ENCODE peak calls at places on chromosome 10, in nine cellular contexts. One of them, this sample, is unnamed.

GRCh38 chr10:3008518-3009195 is 58.7 kb upstream of the PFKP start:
- DNase-seq in ovary: no peak
- DNase-seq in A673: no peak
- DNase-seq in astrocyte of the spinal cord: no peak
- DNase-seq in HCT116: no peak
- DNase-seq in cardiac muscle cell: no peak
- DNase-seq in pancreas: no peak
- DNase-seq in upper lobe of left lung: no peak
- DNase-seq in chondrocyte: no peak
- DNase-seq in this sample: no peak

GRCh38 chr10:130369645-130370381 is 233.6 kb downstream of the GLRX3 start:
- DNase-seq in pancreas: no peak
- DNase-seq in chondrocyte: peak
- DNase-seq in A673: no peak
- DNase-seq in ovary: no peak
- DNase-seq in HCT116: no peak
- DNase-seq in upper lobe of left lung: no peak
- DNase-seq in cardiac muscle cell: no peak
- DNase-seq in astrocyte of the spinal cord: no peak
- DNase-seq in this sample: no peak

GRCh38 chr10:14601872-14602725 is 172.6 kb downstream of the FAM107B start:
- DNase-seq in chondrocyte: no peak
- DNase-seq in HCT116: peak
- DNase-seq in astrocyte of the spinal cord: peak
- DNase-seq in A673: peak
- DNase-seq in ovary: no peak
- DNase-seq in cardiac muscle cell: peak
- DNase-seq in upper lobe of left lung: no peak
- DNase-seq in pancreas: no peak
- DNase-seq in this sample: no peak

GRCh38 chr10:7488418-7488829 is 77.6 kb upstream of the SFMBT2 start:
- DNase-seq in ovary: peak
- DNase-seq in astrocyte of the spinal cord: peak
- DNase-seq in HCT116: no peak
- DNase-seq in A673: no peak
- DNase-seq in pancreas: no peak
- DNase-seq in upper lobe of left lung: no peak
- DNase-seq in chondrocyte: no peak
- DNase-seq in cardiac muscle cell: peak
- DNase-seq in this sample: no peak

GRCh38 chr10:119416855-119417254 is 125.7 kb downstream of the RGS10 start:
- DNase-seq in cardiac muscle cell: peak
- DNase-seq in A673: peak
- DNase-seq in ovary: peak
- DNase-seq in pancreas: peak
- DNase-seq in chondrocyte: no peak
- DNase-seq in astrocyte of the spinal cord: peak
- DNase-seq in upper lobe of left lung: no peak
- DNase-seq in HCT116: peak
- DNase-seq in this sample: peak

GRCh38 chr10:62582804-62583208 is 208.6 kb downstream of the ZNF365 start:
- DNase-seq in ovary: peak
- DNase-seq in A673: peak
- DNase-seq in astrocyte of the spinal cord: peak
- DNase-seq in HCT116: no peak
- DNase-seq in pancreas: no peak
- DNase-seq in cardiac muscle cell: peak
- DNase-seq in chondrocyte: no peak
- DNase-seq in upper lobe of left lung: no peak
- DNase-seq in this sample: no peak

GRCh38 chr10:88986549-88987242 is 3.9 kb upstream of the FAS start:
- DNase-seq in chondrocyte: no peak
- DNase-seq in HCT116: no peak
- DNase-seq in A673: peak
- DNase-seq in astrocyte of the spinal cord: peak
- DNase-seq in pancreas: no peak
- DNase-seq in cardiac muscle cell: peak
- DNase-seq in upper lobe of left lung: no peak
- DNase-seq in ovary: no peak
- DNase-seq in this sample: no peak

GRCh38 chr10:122499491-122499941 is 38.2 kb downstream of the HTRA1 start:
- DNase-seq in ovary: no peak
- DNase-seq in cardiac muscle cell: peak
- DNase-seq in pancreas: no peak
- DNase-seq in astrocyte of the spinal cord: peak
- DNase-seq in upper lobe of left lung: no peak
- DNase-seq in HCT116: no peak
- DNase-seq in chondrocyte: no peak
- DNase-seq in A673: no peak
- DNase-seq in this sample: no peak

GRCh38 chr10:113213041-113213440 is 263.0 kb downstream of the TCF7L2 start:
- DNase-seq in ovary: no peak
- DNase-seq in HCT116: no peak
- DNase-seq in A673: no peak
- DNase-seq in upper lobe of left lung: no peak
- DNase-seq in cardiac muscle cell: no peak
- DNase-seq in chondrocyte: no peak
- DNase-seq in pancreas: no peak
- DNase-seq in astrocyte of the spinal cord: no peak
- DNase-seq in this sample: no peak

GRCh38 chr10:100998991-100999741 is 442 bp upstream of the LZTS2 start:
- DNase-seq in astrocyte of the spinal cord: peak
- DNase-seq in chondrocyte: peak
- DNase-seq in pancreas: peak
- DNase-seq in A673: peak
- DNase-seq in upper lobe of left lung: peak
- DNase-seq in ovary: peak
- DNase-seq in cardiac muscle cell: peak
- DNase-seq in HCT116: no peak
- DNase-seq in this sample: peak

GRCh38 chr10:80459047-80459865 is 5.1 kb downstream of the TSPAN14 start:
- DNase-seq in ovary: peak
- DNase-seq in upper lobe of left lung: no peak
- DNase-seq in pancreas: no peak
- DNase-seq in HCT116: no peak
- DNase-seq in cardiac muscle cell: peak
- DNase-seq in A673: peak
- DNase-seq in chondrocyte: peak
- DNase-seq in astrocyte of the spinal cord: peak
- DNase-seq in this sample: no peak

GRCh38 chr10:43282881-43283280 is 16.0 kb upstream of the RASGEF1A start:
- DNase-seq in chondrocyte: no peak
- DNase-seq in upper lobe of left lung: no peak
- DNase-seq in pancreas: no peak
- DNase-seq in cardiac muscle cell: peak
- DNase-seq in HCT116: no peak
- DNase-seq in astrocyte of the spinal cord: no peak
- DNase-seq in A673: peak
- DNase-seq in ovary: no peak
- DNase-seq in this sample: peak

GRCh38 chr10:9877978-9878377 is 1139.7 kb upstream of the CELF2 start:
- DNase-seq in A673: no peak
- DNase-seq in cardiac muscle cell: no peak
- DNase-seq in upper lobe of left lung: no peak
- DNase-seq in ovary: no peak
- DNase-seq in pancreas: no peak
- DNase-seq in HCT116: no peak
- DNase-seq in astrocyte of the spinal cord: no peak
- DNase-seq in chondrocyte: no peak
- DNase-seq in this sample: no peak

GRCh38 chr10:127309609-127310008 is 113.2 kb upstream of the INSYN2A start:
- DNase-seq in A673: no peak
- DNase-seq in HCT116: no peak
- DNase-seq in ovary: no peak
- DNase-seq in cardiac muscle cell: peak
- DNase-seq in upper lobe of left lung: no peak
- DNase-seq in pancreas: no peak
- DNase-seq in chondrocyte: no peak
- DNase-seq in astrocyte of the spinal cord: no peak
- DNase-seq in this sample: no peak

GRCh38 chr10:59678884-59679301 is 30.8 kb downstream of the SLC16A9 start:
- DNase-seq in pancreas: no peak
- DNase-seq in HCT116: no peak
- DNase-seq in chondrocyte: no peak
- DNase-seq in astrocyte of the spinal cord: no peak
- DNase-seq in cardiac muscle cell: peak
- DNase-seq in A673: no peak
- DNase-seq in upper lobe of left lung: no peak
- DNase-seq in ovary: no peak
- DNase-seq in this sample: no peak

DNA sequence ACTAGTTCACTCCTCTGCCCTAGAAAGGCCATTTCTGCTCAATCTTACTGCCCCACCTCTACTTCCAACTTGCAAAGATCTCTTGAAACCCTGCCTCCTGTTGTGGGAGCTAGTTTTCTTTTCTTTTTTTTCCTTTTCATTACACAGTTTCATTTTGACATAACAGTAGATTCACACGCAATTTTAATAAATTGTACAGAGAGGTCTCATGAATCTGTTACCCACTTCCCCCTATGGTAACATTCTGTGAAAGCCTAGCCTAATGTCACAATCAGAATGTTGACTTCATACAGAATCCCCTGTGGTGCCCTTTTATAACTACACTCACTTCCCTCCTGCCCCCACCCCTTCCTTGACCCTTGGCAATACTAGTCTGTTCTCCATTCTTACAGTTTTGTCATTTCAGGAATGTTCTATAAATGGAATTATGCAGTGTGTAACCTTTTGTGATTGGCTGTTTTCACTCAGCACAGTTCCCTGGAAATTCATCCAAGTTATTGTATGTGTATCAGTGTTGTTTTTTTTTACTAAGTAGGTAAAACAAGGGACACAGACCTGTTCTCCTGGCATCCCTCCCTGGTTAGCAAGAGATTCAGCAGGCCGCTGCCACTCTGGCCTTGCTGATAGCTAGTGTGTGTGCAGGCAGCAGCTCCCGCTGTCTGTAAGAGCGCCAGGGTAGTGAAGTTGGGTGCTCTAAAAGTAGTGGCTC is 21.5 kb downstream of the CHST3 start:
- DNase-seq in pancreas: no peak
- DNase-seq in chondrocyte: no peak
- DNase-seq in upper lobe of left lung: no peak
- DNase-seq in astrocyte of the spinal cord: peak
- DNase-seq in ovary: peak
- DNase-seq in HCT116: no peak
- DNase-seq in cardiac muscle cell: peak
- DNase-seq in A673: no peak
- DNase-seq in this sample: no peak
- TF ChIP-seq CTCF in pancreas: no peak
- TF ChIP-seq CTCF in chondrocyte: peak
- TF ChIP-seq CTCF in upper lobe of left lung: no peak
- TF ChIP-seq CTCF in astrocyte of the spinal cord: no peak
- TF ChIP-seq CTCF in ovary: no peak
- TF ChIP-seq CTCF in HCT116: no peak
- TF ChIP-seq CTCF in cardiac muscle cell: peak
- TF ChIP-seq CTCF in A673: no peak
- TF ChIP-seq CTCF in this sample: no peak

DNA sequence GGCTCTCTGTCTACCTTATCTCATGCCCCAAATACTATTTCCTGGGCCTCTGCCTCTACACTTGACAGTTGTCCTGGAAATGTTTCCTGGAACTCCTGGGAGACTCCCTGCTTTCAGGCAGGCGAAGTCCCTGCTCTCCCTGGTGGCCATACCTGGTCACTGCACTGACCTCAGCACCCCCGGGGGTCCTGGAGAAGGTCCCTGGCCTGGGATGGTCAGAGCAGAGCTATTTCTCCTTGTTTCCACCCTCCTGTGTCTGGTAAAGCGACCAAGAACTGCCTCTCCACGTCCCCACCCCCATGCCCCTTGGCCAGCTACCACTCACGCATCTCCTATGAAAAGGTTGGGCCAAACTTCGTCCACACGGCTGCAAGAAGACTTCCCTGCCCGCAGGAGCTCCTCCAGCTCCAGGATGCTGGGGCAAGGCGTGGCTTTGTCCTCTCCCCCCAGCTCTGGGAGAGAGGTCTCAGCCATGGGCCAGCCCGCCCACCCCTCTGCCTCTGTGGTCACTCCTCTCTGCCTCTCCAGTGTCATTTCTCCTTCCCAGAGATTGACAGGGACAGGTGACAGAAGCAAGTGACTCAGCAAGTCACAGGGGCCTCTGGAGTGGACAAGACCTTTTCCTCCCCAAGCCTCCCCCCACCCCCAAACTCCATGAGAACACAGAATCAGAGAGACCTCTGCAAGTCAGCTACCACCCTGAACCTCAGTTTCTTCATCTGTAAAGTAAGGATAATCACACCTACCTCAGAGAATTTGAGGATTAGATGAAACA is 2.6 kb upstream of the SAMD8 start:
- DNase-seq in A673: peak
- DNase-seq in HCT116: peak
- DNase-seq in ovary: no peak
- DNase-seq in cardiac muscle cell: peak
- DNase-seq in astrocyte of the spinal cord: no peak
- DNase-seq in chondrocyte: no peak
- DNase-seq in pancreas: peak
- DNase-seq in upper lobe of left lung: peak
- DNase-seq in this sample: peak
- TF ChIP-seq CTCF in A673: peak
- TF ChIP-seq CTCF in HCT116: peak
- TF ChIP-seq CTCF in ovary: no peak
- TF ChIP-seq CTCF in cardiac muscle cell: peak
- TF ChIP-seq CTCF in astrocyte of the spinal cord: peak
- TF ChIP-seq CTCF in chondrocyte: peak
- TF ChIP-seq CTCF in pancreas: peak
- TF ChIP-seq CTCF in upper lobe of left lung: peak
- TF ChIP-seq CTCF in this sample: peak

GRCh38 chr10:97498076-97498840 is at the start of gene MMS19:
- DNase-seq in cardiac muscle cell: peak
- DNase-seq in ovary: peak
- DNase-seq in pancreas: peak
- DNase-seq in upper lobe of left lung: peak
- DNase-seq in astrocyte of the spinal cord: peak
- DNase-seq in A673: peak
- DNase-seq in chondrocyte: peak
- DNase-seq in HCT116: peak
- DNase-seq in this sample: peak
- TF ChIP-seq CTCF in cardiac muscle cell: no peak
- TF ChIP-seq CTCF in ovary: peak
- TF ChIP-seq CTCF in pancreas: peak
- TF ChIP-seq CTCF in upper lobe of left lung: peak
- TF ChIP-seq CTCF in astrocyte of the spinal cord: no peak
- TF ChIP-seq CTCF in A673: no peak
- TF ChIP-seq CTCF in chondrocyte: no peak
- TF ChIP-seq CTCF in HCT116: no peak
- TF ChIP-seq CTCF in this sample: no peak

GRCh38 chr10:72545511-72545910 is 80.4 kb downstream of the MICU1 start:
- DNase-seq in astrocyte of the spinal cord: no peak
- DNase-seq in HCT116: no peak
- DNase-seq in A673: no peak
- DNase-seq in upper lobe of left lung: no peak
- DNase-seq in chondrocyte: no peak
- DNase-seq in ovary: no peak
- DNase-seq in cardiac muscle cell: no peak
- DNase-seq in pancreas: no peak
- DNase-seq in this sample: no peak
- TF ChIP-seq CTCF in astrocyte of the spinal cord: no peak
- TF ChIP-seq CTCF in HCT116: no peak
- TF ChIP-seq CTCF in A673: no peak
- TF ChIP-seq CTCF in upper lobe of left lung: no peak
- TF ChIP-seq CTCF in chondrocyte: no peak
- TF ChIP-seq CTCF in ovary: no peak
- TF ChIP-seq CTCF in cardiac muscle cell: no peak
- TF ChIP-seq CTCF in pancreas: no peak
- TF ChIP-seq CTCF in this sample: no peak